ENCODE peak calls at places on chromosomes 2 and 18, in five cellular contexts. One of them, this sample, is unnamed.

GRCh38 chr2:101801496-101801895 is 104.0 kb downstream of the MAP4K4 start:
- DNase-seq in M059J: no peak
- DNase-seq in fibroblast of mammary gland: no peak
- DNase-seq in HEK293T: no peak
- DNase-seq in chondrocyte: no peak
- DNase-seq in this sample: no peak

GRCh38 chr2:151138507-151138906 is 123.2 kb downstream of the RBM43 start:
- DNase-seq in M059J: no peak
- DNase-seq in chondrocyte: no peak
- DNase-seq in HEK293T: no peak
- DNase-seq in fibroblast of mammary gland: peak; percentile 72
- DNase-seq in this sample: no peak

GRCh38 chr2:10136187-10136934 is 13.8 kb downstream of the RRM2 start:
- DNase-seq in fibroblast of mammary gland: no peak
- DNase-seq in chondrocyte: no peak
- DNase-seq in M059J: peak; percentile 24
- DNase-seq in HEK293T: peak; percentile 7
- DNase-seq in this sample: no peak

GRCh38 chr2:128732976-128733431 is 414.3 kb upstream of the HS6ST1 start:
- DNase-seq in fibroblast of mammary gland: peak; percentile 99
- DNase-seq in M059J: no peak
- DNase-seq in HEK293T: no peak
- DNase-seq in chondrocyte: no peak
- DNase-seq in this sample: no peak

GRCh38 chr2:229141626-229142025 is 129.5 kb downstream of the PID1 start:
- DNase-seq in M059J: peak; percentile 67
- DNase-seq in HEK293T: no peak
- DNase-seq in chondrocyte: no peak
- DNase-seq in fibroblast of mammary gland: peak; percentile 87
- DNase-seq in this sample: no peak

GRCh38 chr18:65221736-65222135 is 529.1 kb upstream of the CDH7 start:
- DNase-seq in chondrocyte: no peak
- DNase-seq in M059J: no peak
- DNase-seq in fibroblast of mammary gland: no peak
- DNase-seq in HEK293T: no peak
- DNase-seq in this sample: no peak

GRCh38 chr2:157463002-157463401 is 19.1 kb upstream of the CYTIP start:
- DNase-seq in fibroblast of mammary gland: no peak
- DNase-seq in chondrocyte: no peak
- DNase-seq in HEK293T: no peak
- DNase-seq in M059J: no peak
- DNase-seq in this sample: no peak

GRCh38 chr2:147945660-147946059 is 74.9 kb downstream of the ORC4 start:
- DNase-seq in fibroblast of mammary gland: peak; percentile 10
- DNase-seq in chondrocyte: no peak
- DNase-seq in HEK293T: no peak
- DNase-seq in M059J: no peak
- DNase-seq in this sample: peak; percentile 17

GRCh38 chr2:128304715-128305554 is 13.7 kb downstream of the HS6ST1 start:
- DNase-seq in M059J: peak; percentile 97
- DNase-seq in HEK293T: peak; percentile 55
- DNase-seq in chondrocyte: peak; percentile 72
- DNase-seq in fibroblast of mammary gland: peak; percentile 99
- DNase-seq in this sample: peak; percentile 78

GRCh38 chr18:37667836-37668235 is 102.2 kb upstream of the CELF4 start:
- DNase-seq in fibroblast of mammary gland: no peak
- DNase-seq in HEK293T: no peak
- DNase-seq in chondrocyte: no peak
- DNase-seq in M059J: no peak
- DNase-seq in this sample: no peak

GRCh38 chr2:216589779-216590178 is 43.4 kb upstream of the IGFBP2 start:
- DNase-seq in HEK293T: no peak
- DNase-seq in chondrocyte: no peak
- DNase-seq in M059J: no peak
- DNase-seq in fibroblast of mammary gland: no peak
- DNase-seq in this sample: no peak

GRCh38 chr18:47265197-47265596 is 13.7 kb upstream of the SKOR2 start:
- DNase-seq in HEK293T: no peak
- DNase-seq in chondrocyte: no peak
- DNase-seq in fibroblast of mammary gland: peak; percentile 82
- DNase-seq in M059J: peak; percentile 81
- DNase-seq in this sample: no peak

GRCh38 chr2:136013286-136013685 is 27.9 kb upstream of the DARS1 start:
- DNase-seq in fibroblast of mammary gland: no peak
- DNase-seq in HEK293T: no peak
- DNase-seq in M059J: no peak
- DNase-seq in chondrocyte: no peak
- DNase-seq in this sample: peak; percentile 14

GRCh38 chr2:231514225-231514950 is 15.9 kb downstream of the NMUR1 start:
- DNase-seq in fibroblast of mammary gland: peak; percentile 94
- DNase-seq in M059J: peak; percentile 96
- DNase-seq in HEK293T: peak; percentile 98
- DNase-seq in chondrocyte: peak; percentile 98
- DNase-seq in this sample: peak; percentile 100